ENCODE peak calls at places on chromosomes 16 and 17, in four cellular contexts. One of them, this sample, is unnamed.

GRCh38 chr16:58843675-58844074 is 109.6 kb upstream of the GOT2 start:
- DNase-seq in SK-N-MC: no peak
- DNase-seq in stimulated activated naive CD8-positive, alpha-beta T cell treated with anti-CD3 and anti-CD28 coated beads, Interleukin-15, Interleukin-2, amounts not matched to agents 100 U/mL and 50 U/mL, for 24 hours: no peak
- DNase-seq in GM19239: no peak
- DNase-seq in this sample: no peak

GRCh38 chr17:5816491-5816890 is 232.2 kb upstream of the NLRP1 start:
- DNase-seq in SK-N-MC: no peak
- DNase-seq in stimulated activated naive CD8-positive, alpha-beta T cell treated with anti-CD3 and anti-CD28 coated beads, Interleukin-15, Interleukin-2, amounts not matched to agents 100 U/mL and 50 U/mL, for 24 hours: no peak
- DNase-seq in GM19239: no peak
- DNase-seq in this sample: no peak

GRCh38 chr16:70162041-70162451 is 11.5 kb upstream of the CLEC18C start:
- DNase-seq in SK-N-MC: no peak
- DNase-seq in stimulated activated naive CD8-positive, alpha-beta T cell treated with anti-CD3 and anti-CD28 coated beads, Interleukin-15, Interleukin-2, amounts not matched to agents 100 U/mL and 50 U/mL, for 24 hours: no peak
- DNase-seq in GM19239: no peak
- DNase-seq in this sample: no peak

GRCh38 chr17:17186551-17187505 is 19.3 kb downstream of the PLD6 start:
- DNase-seq in SK-N-MC: no peak
- DNase-seq in stimulated activated naive CD8-positive, alpha-beta T cell treated with anti-CD3 and anti-CD28 coated beads, Interleukin-15, Interleukin-2, amounts not matched to agents 100 U/mL and 50 U/mL, for 24 hours: no peak
- DNase-seq in GM19239: no peak
- DNase-seq in this sample: no peak

GRCh38 chr17:48483471-48484131 is 47.2 kb downstream of the HOXB1 start:
- DNase-seq in SK-N-MC: no peak
- DNase-seq in stimulated activated naive CD8-positive, alpha-beta T cell treated with anti-CD3 and anti-CD28 coated beads, Interleukin-15, Interleukin-2, amounts not matched to agents 100 U/mL and 50 U/mL, for 24 hours: peak
- DNase-seq in GM19239: peak
- DNase-seq in this sample: peak

GRCh38 chr17:82152556-82153294 is 54.7 kb upstream of the FASN start:
- DNase-seq in SK-N-MC: no peak
- DNase-seq in stimulated activated naive CD8-positive, alpha-beta T cell treated with anti-CD3 and anti-CD28 coated beads, Interleukin-15, Interleukin-2, amounts not matched to agents 100 U/mL and 50 U/mL, for 24 hours: no peak
- DNase-seq in GM19239: no peak
- DNase-seq in this sample: no peak

GRCh38 chr17:48074322-48075054 is 26.3 kb downstream of the NFE2L1 start:
- DNase-seq in SK-N-MC: peak
- DNase-seq in stimulated activated naive CD8-positive, alpha-beta T cell treated with anti-CD3 and anti-CD28 coated beads, Interleukin-15, Interleukin-2, amounts not matched to agents 100 U/mL and 50 U/mL, for 24 hours: peak
- DNase-seq in GM19239: no peak
- DNase-seq in this sample: peak

GRCh38 chr17:82863941-82864720 is 24.3 kb upstream of the ZNF750 start:
- DNase-seq in SK-N-MC: peak
- DNase-seq in stimulated activated naive CD8-positive, alpha-beta T cell treated with anti-CD3 and anti-CD28 coated beads, Interleukin-15, Interleukin-2, amounts not matched to agents 100 U/mL and 50 U/mL, for 24 hours: peak
- DNase-seq in GM19239: peak
- DNase-seq in this sample: peak

GRCh38 chr17:65438173-65438572 is 123.3 kb downstream of the AXIN2 start:
- DNase-seq in SK-N-MC: no peak
- DNase-seq in stimulated activated naive CD8-positive, alpha-beta T cell treated with anti-CD3 and anti-CD28 coated beads, Interleukin-15, Interleukin-2, amounts not matched to agents 100 U/mL and 50 U/mL, for 24 hours: no peak
- DNase-seq in GM19239: no peak
- DNase-seq in this sample: no peak

GRCh38 chr17:77408284-77408683 is 267.5 kb downstream of the SEC14L1 start:
- DNase-seq in SK-N-MC: no peak
- DNase-seq in stimulated activated naive CD8-positive, alpha-beta T cell treated with anti-CD3 and anti-CD28 coated beads, Interleukin-15, Interleukin-2, amounts not matched to agents 100 U/mL and 50 U/mL, for 24 hours: no peak
- DNase-seq in GM19239: no peak
- DNase-seq in this sample: no peak

GRCh38 chr17:50792132-50792531 is 24.8 kb upstream of the ANKRD40CL start:
- DNase-seq in SK-N-MC: no peak
- DNase-seq in stimulated activated naive CD8-positive, alpha-beta T cell treated with anti-CD3 and anti-CD28 coated beads, Interleukin-15, Interleukin-2, amounts not matched to agents 100 U/mL and 50 U/mL, for 24 hours: no peak
- DNase-seq in GM19239: no peak
- DNase-seq in this sample: no peak

GRCh38 chr17:75032896-75033294 is 13.9 kb downstream of the ATP5PD start:
- DNase-seq in SK-N-MC: no peak
- DNase-seq in stimulated activated naive CD8-positive, alpha-beta T cell treated with anti-CD3 and anti-CD28 coated beads, Interleukin-15, Interleukin-2, amounts not matched to agents 100 U/mL and 50 U/mL, for 24 hours: no peak
- DNase-seq in GM19239: no peak
- DNase-seq in this sample: no peak